ENCODE peak calls at places on chromosomes 16 and 17, in six cellular contexts. T, Z, S, X, K and H are unnamed samples.
A peak's percentile ranks its signal among the peaks of the same experiment; 100 is the strongest.

GRCh38 chr17:76304226-76305134 is 3.6 kb downstream of the QRICH2 start:
- DNase-seq in T (no peak), Z (no peak), S (no peak), X (no peak), K (no peak), H (no peak)

GRCh38 chr16:66273644-66274334 is 92.7 kb upstream of the CDH5 start:
- DNase-seq in T (no peak), Z (peak; percentile 52), S (peak; percentile 54), X (peak; percentile 29), K (no peak), H (no peak)

GRCh38 chr17:7346761-7347614 is 5.0 kb upstream of the KCTD11 start:
- DNase-seq in T (no peak), Z (no peak), S (no peak), X (no peak), K (no peak), H (no peak)

GRCh38 chr16:9817586-9817985 is 364.6 kb downstream of the GRIN2A start:
- DNase-seq in T (no peak), Z (no peak), S (no peak), X (no peak), K (no peak), H (no peak)

GRCh38 chr17:31549121-31549524 is 157.6 kb downstream of the RAB11FIP4 start:
- DNase-seq in T (no peak), Z (no peak), S (no peak), X (no peak), K (no peak), H (peak; percentile 24)

GRCh38 chr16:87461466-87461975 is 31.3 kb downstream of the ZCCHC14 start:
- DNase-seq in T (peak; percentile 96), Z (peak; percentile 33), S (no peak), X (peak; percentile 28), K (peak; percentile 92), H (peak; percentile 81)

GRCh38 chr16:81645303-81645702 is 133.8 kb upstream of the PLCG2 start:
- DNase-seq in T (peak; percentile 70), Z (peak; percentile 83), S (peak; percentile 85), X (no peak), K (peak; percentile 63), H (peak; percentile 73)

GRCh38 chr17:28147026-28147425 is 104.5 kb downstream of the NLK start:
- DNase-seq in T (no peak), Z (no peak), S (peak; percentile 56), X (no peak), K (no peak), H (no peak)

GRCh38 chr17:79531191-79531590 is 79.7 kb downstream of the RBFOX3 start:
- DNase-seq in T (no peak), Z (no peak), S (no peak), X (no peak), K (no peak), H (no peak)

DNA sequence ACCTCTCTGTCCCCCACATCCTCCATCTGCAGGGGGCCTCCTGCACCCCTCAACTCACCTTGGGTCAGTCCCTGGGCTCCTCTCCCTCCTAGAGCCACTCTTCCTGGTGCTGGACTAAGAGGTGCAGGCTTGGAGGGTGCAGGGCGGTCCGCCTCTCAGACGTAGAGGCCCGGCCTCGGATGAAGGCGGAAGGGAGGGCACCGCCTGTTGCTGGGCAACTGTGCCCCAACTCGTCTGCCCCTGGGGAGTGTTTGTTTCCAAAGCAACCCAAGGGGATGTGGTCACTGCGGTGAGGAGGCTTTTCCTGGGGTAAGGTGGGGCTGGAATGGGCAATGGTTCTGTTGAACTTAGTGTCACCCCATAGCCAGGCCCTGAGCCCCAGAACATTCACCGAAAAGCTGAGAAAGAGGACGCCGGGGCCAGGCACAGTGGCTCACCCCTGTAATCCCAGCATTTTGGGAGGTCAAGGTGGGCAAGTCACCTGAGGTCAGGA is at the start of gene C16orf54:
- DNase-seq in T (no peak), Z (no peak), S (no peak), X (peak; percentile 38), K (peak; percentile 81), H (no peak)
- H3K4me3 ChIP-seq in T (no peak within 1 kb of the TSS), Z (no peak within 1 kb of the TSS), S (no peak within 1 kb of the TSS), X (peak within 1 kb of the TSS; percentile 43), K (no peak within 1 kb of the TSS), H (no peak within 1 kb of the TSS)

GRCh38 chr16:70250748-70251650 is 741 bp downstream of the EXOSC6 start:
- DNase-seq in T (peak; percentile 63), Z (peak; percentile 65), S (peak; percentile 35), X (no peak), K (no peak), H (peak; percentile 55)

GRCh38 chr16:70254095-70254964 is 2.6 kb upstream of the EXOSC6 start:
- DNase-seq in T (no peak), Z (no peak), S (peak; percentile 11), X (no peak), K (no peak), H (no peak)

GRCh38 chr16:70253291-70254094 is 1.8 kb upstream of the EXOSC6 start:
- DNase-seq in T (no peak), Z (peak; percentile 51), S (peak; percentile 36), X (peak; percentile 18), K (no peak), H (peak; percentile 67)

GRCh38 chr16:70251651-70252354 is at the start of gene EXOSC6:
- DNase-seq in T (peak; percentile 92), Z (peak; percentile 94), S (peak; percentile 88), X (peak; percentile 86), K (peak; percentile 92), H (peak; percentile 96)

DNA sequence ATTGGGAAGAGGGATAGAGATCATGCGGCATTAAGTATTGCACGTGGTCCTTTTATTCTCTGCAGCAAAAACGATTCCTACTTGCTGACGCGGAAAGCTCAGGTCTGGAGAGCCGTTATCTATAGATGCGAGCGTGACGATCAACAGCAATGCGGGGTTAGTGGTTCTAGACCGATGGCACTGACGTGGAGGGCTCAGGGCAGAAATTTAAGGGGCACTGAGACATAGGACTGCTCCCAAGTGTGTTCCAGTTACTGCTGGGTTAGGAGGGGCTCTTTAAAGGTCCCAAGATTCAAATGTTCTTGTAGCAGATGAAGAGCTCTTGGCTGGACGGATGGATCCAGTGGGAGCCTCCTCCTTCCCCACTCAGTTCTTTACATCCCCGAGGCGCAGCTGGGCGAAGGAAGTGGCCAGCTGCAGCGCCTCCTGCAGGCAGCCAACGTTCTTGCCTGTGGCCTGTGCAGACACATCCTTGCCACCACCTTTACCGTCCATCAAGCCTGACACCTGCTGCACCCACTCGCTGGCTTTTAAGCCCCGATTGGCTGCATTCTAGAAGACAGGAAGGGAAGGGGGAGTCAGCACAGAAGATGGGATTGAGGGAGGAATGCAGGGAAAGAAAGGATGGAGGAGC is 732 bp upstream of the EXOSC6 start:
- DNase-seq in T (no peak), Z (peak; percentile 15), S (peak; percentile 11), X (no peak), K (no peak), H (peak; percentile 67)
- TF ChIP-seq CTCF in T (no peak), Z (peak; percentile 51), S (peak; percentile 42), X (no peak), K (no peak), H (peak; percentile 71)

GRCh38 chr16:2513405-2514332 is at the start of gene ATP6V0C:
- DNase-seq in T (peak; percentile 96), Z (peak; percentile 89), S (peak; percentile 79), X (peak; percentile 93), K (peak; percentile 93), H (peak; percentile 95)
- H3K4me1 ChIP-seq in T (peaks cover 32% of the 10 kb centered on the region), Z (peaks cover 25% of the 10 kb centered on the region), S (peaks cover 16% of the 10 kb centered on the region), X (peaks cover 64% of the 10 kb centered on the region), K (peaks cover 15% of the 10 kb centered on the region), H (peaks cover 3% of the 10 kb centered on the region)

DNA sequence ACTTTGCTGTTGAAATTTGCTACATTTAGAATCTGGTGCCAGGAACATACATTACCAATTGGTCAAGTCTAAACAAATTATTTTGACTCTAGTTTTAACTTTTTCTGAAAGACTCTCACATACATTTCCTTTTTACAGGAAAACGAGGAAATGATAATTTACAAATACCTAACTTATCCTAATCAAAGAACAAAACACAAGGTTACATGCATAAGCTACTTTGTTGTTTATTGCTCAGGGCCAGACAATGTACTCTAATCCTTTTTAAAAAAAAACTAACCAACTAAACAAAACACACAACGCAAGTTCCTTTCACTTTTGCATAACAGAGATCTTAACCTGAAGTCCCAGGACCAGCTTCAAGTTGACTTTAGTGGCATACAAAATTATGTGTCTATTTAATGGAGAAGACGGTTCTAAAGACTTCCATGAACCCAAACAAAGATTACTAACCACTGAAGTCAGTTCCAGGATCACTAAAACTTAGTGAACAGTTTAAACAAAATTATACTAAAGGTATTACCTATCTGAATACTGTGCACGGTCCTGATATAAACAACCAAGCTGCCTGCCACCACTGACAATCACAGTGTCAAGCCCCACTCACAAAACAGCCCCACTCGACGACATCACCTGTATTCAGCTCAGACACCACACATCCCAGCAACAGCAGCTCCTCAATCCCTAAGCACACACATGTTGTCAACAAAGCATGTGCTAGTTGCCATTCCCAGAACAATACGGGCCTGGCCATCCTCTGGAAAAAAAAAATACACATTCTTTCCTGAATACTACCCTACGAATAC is 1.9 kb downstream of the ZNF652 start:
- DNase-seq in T (no peak), Z (no peak), S (no peak), X (no peak), K (no peak), H (no peak)
- H3K4me3 ChIP-seq in T (no peak overlapping the region), Z (peak overlapping the region; percentile 81), S (peak overlapping the region; percentile 80), X (peak overlapping the region; percentile 95), K (peak overlapping the region; percentile 89), H (peak overlapping the region; percentile 94)

GRCh38 chr17:13792314-13792713 is 190.6 kb upstream of the HS3ST3A1 start:
- DNase-seq in T (no peak), Z (no peak), S (peak; percentile 34), X (no peak), K (no peak), H (no peak)
- TF ChIP-seq CTCF in T (no peak), Z (no peak), S (no peak), X (no peak), K (no peak), H (no peak)